ENCODE peak calls at places on chromosomes 4 and X, in eight cellular contexts. R is Panc1; K is PC-9; S is CD8-positive, alpha-beta T cell; Z is astrocyte; F is Karpas-422; X is ovary; N is K562. C is an unnamed sample. For H3K4me1, the result is how much of the 10 kb centered on the place peaks cover.

GRCh38 chr4:74039065-74039763 is 725 bp upstream of the CXCL3 start:
- DNase-seq in Z (no peak), K (no peak), R (no peak), F (no peak), N (peak), S (no peak), X (no peak), C (no peak)

GRCh38 chr4:136558940-136559494 is 973.3 kb downstream of the PCDH18 start:
- DNase-seq in K (no peak), R (no peak), F (no peak), X (no peak), Z (no peak), N (no peak), S (no peak), C (no peak)

GRCh38 chrX:9909254-9909653 is 57.9 kb upstream of the CLDN34 start:
- DNase-seq in K (no peak), X (no peak), N (no peak), R (no peak), Z (no peak), F (no peak), S (no peak), C (no peak)

GRCh38 chrX:64536740-64537139 is 141.5 kb upstream of the MTMR8 start:
- DNase-seq in K (no peak), X (no peak), Z (no peak), N (no peak), R (no peak), F (no peak), S (no peak), C (no peak)

GRCh38 chr4:33060873-33061542 is 2340.8 kb downstream of the PCDH7 start:
- DNase-seq in F (peak), S (no peak), R (peak), N (peak), K (no peak), X (no peak), Z (peak), C (no peak)

GRCh38 chr4:101813604-101814003 is 23.1 kb downstream of the BANK1 start:
- DNase-seq in S (no peak), N (no peak), F (peak), Z (no peak), X (no peak), K (no peak), R (no peak), C (no peak)

GRCh38 chr4:157242871-157243270 is 22.3 kb downstream of the GRIA2 start:
- DNase-seq in Z (no peak), N (no peak), X (no peak), K (no peak), R (no peak), F (no peak), S (no peak), C (no peak)

GRCh38 chrX:136780738-136781137 is at the start of gene ARHGEF6:
- DNase-seq in K (no peak), S (peak), R (no peak), X (no peak), N (peak), F (no peak), Z (no peak), C (no peak)

GRCh38 chr4:108331905-108332632 is 163.3 kb upstream of the LEF1 start:
- DNase-seq in X (no peak), R (no peak), Z (no peak), F (no peak), N (no peak), K (no peak), S (no peak), C (no peak)

GRCh38 chrX:17744896-17745523 is 7.7 kb downstream of the SCML1 start:
- DNase-seq in F (peak), R (no peak), N (no peak), Z (no peak), K (no peak), S (no peak), X (no peak), C (no peak)

GRCh38 chr4:43132010-43132582 is 239.6 kb downstream of the GRXCR1 start:
- DNase-seq in Z (peak), K (peak), X (peak), R (no peak), N (peak), S (no peak), F (peak), C (peak)

GRCh38 chrX:150227321-150227860 is 135.7 kb upstream of the MAMLD1 start:
- DNase-seq in R (no peak), N (no peak), F (no peak), X (no peak), S (no peak), Z (no peak), K (no peak), C (no peak)

GRCh38 chr4:73867783-73868182 is 1.4 kb upstream of the CXCL1 start:
- DNase-seq in Z (no peak), K (no peak), X (no peak), F (no peak), N (peak), R (no peak), S (no peak), C (no peak)

GRCh38 chrX:16869393-16870094 is 618 bp downstream of the RBBP7 start:
- DNase-seq in K (no peak), X (no peak), Z (no peak), F (peak), R (no peak), N (peak), S (peak), C (peak)

GRCh38 chr4:7960790-7961655 is 21.4 kb upstream of the AFAP1 start:
- DNase-seq in Z (peak), R (peak), F (peak), S (no peak), N (no peak), X (no peak), K (peak), C (no peak)

GRCh38 chr4:165151734-165152133 is 39.1 kb upstream of the TMEM192 start:
- DNase-seq in N (no peak), X (no peak), S (no peak), K (no peak), F (no peak), Z (peak), R (no peak), C (no peak)

GRCh38 chr4:155037031-155037430 is 171.4 kb upstream of the NPY2R start:
- DNase-seq in K (no peak), R (no peak), Z (no peak), S (no peak), F (no peak), X (no peak), N (no peak), C (no peak)

GRCh38 chr4:19880205-19880604 is 371.5 kb upstream of the SLIT2 start:
- DNase-seq in X (no peak), Z (no peak), F (no peak), S (no peak), R (no peak), K (no peak), N (no peak), C (no peak)

GRCh38 chrX:17803449-17803848 is 57.6 kb downstream of the RAI2 start:
- DNase-seq in F (no peak), S (no peak), R (no peak), N (no peak), K (no peak), Z (no peak), X (no peak), C (no peak)

GRCh38 chr4:5524451-5524850 is 183.9 kb downstream of the EVC2 start:
- DNase-seq in S (no peak), R (no peak), Z (no peak), X (no peak), N (no peak), K (no peak), F (no peak), C (no peak)

GRCh38 chr4:160877087-160877790 is 1286.6 kb downstream of the FSTL5 start:
- DNase-seq in K (no peak), F (no peak), S (no peak), X (no peak), R (no peak), Z (peak), N (no peak), C (no peak)

GRCh38 chrX:152656890-152657289 is 19.2 kb downstream of the GABRQ start:
- DNase-seq in S (no peak), F (peak), N (no peak), K (no peak), Z (no peak), X (no peak), R (no peak), C (no peak)

GRCh38 chr4:175419120-175419774 is 392.8 kb downstream of the GPM6A start:
- DNase-seq in X (no peak), N (no peak), F (no peak), S (no peak), Z (peak), R (peak), K (peak), C (peak)

GRCh38 chr4:4254666-4255065 is 6.6 kb upstream of the TMEM128 start:
- DNase-seq in S (no peak), R (no peak), F (no peak), Z (no peak), K (no peak), X (no peak), N (no peak), C (no peak)

GRCh38 chrX:72258174-72258573 is 18.9 kb downstream of the RPS4X start:
- DNase-seq in K (no peak), N (peak), S (no peak), R (no peak), F (no peak), Z (peak), X (no peak), C (peak)

GRCh38 chrX:150446151-150446550 is 83.0 kb downstream of the MAMLD1 start:
- DNase-seq in S (no peak), N (no peak), Z (no peak), F (peak), X (no peak), R (no peak), K (no peak), C (no peak)

GRCh38 chr4:143286733-143287570 is 49.7 kb upstream of the GAB1 start:
- DNase-seq in R (no peak), X (no peak), F (peak), S (no peak), N (peak), K (no peak), Z (peak), C (no peak)

GRCh38 chr4:107631568-107631967 is 88.5 kb downstream of the PAPSS1 start:
- DNase-seq in R (no peak), S (no peak), Z (no peak), X (no peak), K (no peak), N (no peak), F (no peak), C (no peak)

GRCh38 chrX:37349131-37350033 is at the start of gene PRRG1:
- DNase-seq in N (peak), X (peak), S (no peak), R (peak), K (peak), Z (peak), F (no peak), C (peak)

GRCh38 chr4:2583092-2583491 is 46.6 kb downstream of the FAM193A start:
- DNase-seq in S (no peak), N (no peak), Z (no peak), R (no peak), X (no peak), K (no peak), F (no peak), C (no peak)
- H3K4me1 ChIP-seq in S (under half), N (under half), Z (under half), R (under half), X (under half), K (under half), F (under half), C (under half)

GRCh38 chr4:186669159-186669720 is 54.4 kb downstream of the FAT1 start:
- DNase-seq in K (no peak), R (no peak), F (peak), Z (peak), S (no peak), N (peak), X (no peak), C (peak)
- H3K27ac ChIP-seq in K (no peak), R (peak), F (no peak), Z (peak), S (no peak), N (no peak), X (no peak), C (peak)

GRCh38 chr4:153205028-153205648 is 895 bp downstream of the TRIM2 start:
- DNase-seq in Z (no peak), R (no peak), N (no peak), K (peak), X (no peak), S (peak), F (peak), C (no peak)

GRCh38 chr4:153206534-153206933 is 2.3 kb downstream of the TRIM2 start:
- DNase-seq in X (no peak), R (no peak), S (no peak), K (no peak), F (no peak), Z (no peak), N (no peak), C (no peak)

GRCh38 chr4:153204247-153205027 is at the start of gene TRIM2:
- DNase-seq in N (peak), S (no peak), K (peak), X (peak), Z (peak), F (peak), R (no peak), C (peak)

GRCh38 chr4:153207027-153207426 is 2.8 kb downstream of the TRIM2 start:
- DNase-seq in F (no peak), K (no peak), N (no peak), Z (no peak), R (no peak), X (no peak), S (no peak), C (no peak)

DNA sequence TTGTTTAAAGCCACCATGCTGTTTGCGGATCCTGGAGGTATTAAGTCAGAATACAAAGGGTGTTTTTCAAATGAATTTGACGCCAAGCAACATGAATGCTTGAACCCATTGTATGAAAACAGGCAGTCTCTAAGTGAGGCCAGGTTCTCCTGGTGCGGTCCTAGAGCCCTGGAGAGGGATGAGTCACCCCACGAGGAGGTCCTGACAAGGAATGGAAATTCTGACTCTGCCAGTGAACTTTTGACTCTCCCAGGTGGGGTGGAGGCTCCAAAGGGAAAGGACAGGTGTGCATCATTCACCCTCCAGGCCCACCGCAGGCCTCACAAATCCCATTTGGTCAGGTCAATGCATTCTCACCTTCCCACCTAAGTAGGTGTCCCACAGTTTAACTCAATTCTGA is 1.5 kb downstream of the TRIM2 start:
- DNase-seq in X (no peak), F (no peak), S (no peak), Z (peak), K (peak), N (peak), R (no peak), C (peak)
- H3K4me3 ChIP-seq in X (no peak), F (no peak), S (no peak), Z (no peak), K (peak), N (no peak), R (no peak), C (no peak)

DNA sequence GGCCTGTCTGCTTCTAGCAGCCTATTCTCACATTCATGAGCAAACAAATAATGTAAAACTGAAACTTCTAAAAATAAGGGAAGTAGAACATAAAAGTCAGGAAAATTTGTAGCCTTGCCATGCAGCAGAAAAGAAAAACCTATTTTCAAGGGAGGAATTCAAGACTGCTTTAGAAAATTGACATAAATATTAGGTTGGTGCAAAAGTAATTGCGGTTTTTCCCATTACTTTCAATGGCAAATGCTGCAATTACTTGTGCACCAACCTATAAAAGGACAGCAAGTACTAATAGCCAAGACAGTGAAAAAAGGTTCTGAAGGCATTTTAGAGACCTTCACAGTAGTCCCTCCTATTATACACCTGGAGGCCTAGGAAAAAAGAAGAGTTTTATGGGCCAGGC is 457.8 kb downstream of the KLHL4 start:
- DNase-seq in F (no peak), N (no peak), K (no peak), R (no peak), Z (no peak), S (no peak), X (no peak), C (no peak)
- H3K4me1 ChIP-seq in F (under half), N (under half), K (under half), R (under half), Z (under half), S (under half), X (under half), C (under half)

DNA sequence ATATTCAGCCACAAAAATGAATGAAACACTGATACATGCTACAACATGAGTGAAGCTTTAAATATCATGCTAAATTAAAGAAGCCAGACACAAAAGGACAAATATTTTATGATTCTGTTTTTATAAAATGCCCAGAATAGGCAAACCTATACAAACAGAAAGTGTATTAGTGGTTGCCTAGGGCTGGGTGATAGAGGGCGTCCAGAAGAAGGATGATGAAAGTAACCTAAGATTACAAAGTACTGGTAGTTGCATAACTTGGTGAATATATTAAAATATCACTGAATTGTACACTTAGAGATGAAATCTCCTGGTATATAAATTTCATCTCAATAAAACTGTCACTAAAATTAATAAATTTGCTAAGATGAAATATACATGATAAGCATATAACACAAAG is 67.5 kb downstream of the FBXW7 start:
- DNase-seq in S (no peak), K (no peak), N (no peak), X (no peak), R (no peak), F (no peak), Z (no peak), C (no peak)
- H3K27ac ChIP-seq in S (no peak), K (no peak), N (no peak), X (no peak), R (no peak), F (no peak), Z (no peak), C (no peak)

DNA sequence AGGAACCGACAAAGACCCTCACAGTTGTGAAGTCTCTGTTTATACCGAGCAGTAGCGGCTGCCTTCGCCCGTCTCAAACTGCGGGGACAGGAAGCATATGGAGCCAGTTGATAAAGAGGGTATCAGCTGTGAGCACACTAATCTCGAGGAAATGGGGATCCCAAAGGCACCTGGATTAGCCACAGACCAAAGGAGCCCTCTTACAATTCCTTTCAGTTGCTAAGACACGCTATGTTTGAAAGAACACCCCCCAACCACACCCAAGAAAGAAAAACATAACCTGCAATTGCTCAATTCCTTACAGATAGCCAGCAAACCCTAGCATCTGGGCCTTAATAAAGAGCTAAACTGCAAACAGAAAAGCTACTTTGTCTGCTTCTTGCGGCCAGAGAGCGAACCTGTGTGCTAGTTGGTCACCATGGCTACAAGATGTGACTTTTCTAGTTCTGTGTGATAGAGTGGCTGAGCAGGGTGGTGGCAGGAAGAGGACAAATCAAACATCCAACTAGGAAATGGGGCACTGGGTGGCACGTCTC is 23.3 kb upstream of the CHRNA9 start:
- DNase-seq in R (no peak), N (peak), F (peak), S (no peak), K (peak), X (no peak), Z (no peak), C (no peak)
- H3K4me3 ChIP-seq in R (no peak), N (peak), F (no peak), S (peak), K (no peak), X (no peak), Z (no peak), C (no peak)

GRCh38 chr4:85740431-85740861 is 265.5 kb downstream of the ARHGAP24 start:
- DNase-seq in Z (peak), S (no peak), K (no peak), X (no peak), R (no peak), N (no peak), F (no peak), C (no peak)

GRCh38 chr4:85741921-85742591 is 267.1 kb downstream of the ARHGAP24 start:
- DNase-seq in K (no peak), X (no peak), N (peak), F (no peak), R (no peak), Z (no peak), S (no peak), C (peak)

GRCh38 chr4:85744950-85745349 is 270.0 kb downstream of the ARHGAP24 start:
- DNase-seq in S (no peak), K (no peak), F (no peak), N (no peak), Z (peak), X (no peak), R (no peak), C (no peak)

GRCh38 chr4:85738721-85739120 is 263.8 kb downstream of the ARHGAP24 start:
- DNase-seq in N (no peak), S (no peak), F (no peak), K (no peak), R (no peak), Z (no peak), X (no peak), C (no peak)

GRCh38 chr4:85741421-85741820 is 266.5 kb downstream of the ARHGAP24 start:
- DNase-seq in F (no peak), X (no peak), S (no peak), R (no peak), Z (no peak), K (no peak), N (no peak), C (no peak)
- H3K4me1 ChIP-seq in F (half or more), X (under half), S (under half), R (half or more), Z (under half), K (under half), N (under half), C (under half)

GRCh38 chr4:98627883-98628282 is 30.5 kb downstream of the TSPAN5 start:
- DNase-seq in Z (peak), F (no peak), K (peak), X (no peak), R (no peak), S (no peak), N (no peak), C (no peak)
- H3K27ac ChIP-seq in Z (peak), F (no peak), K (peak), X (no peak), R (peak), S (no peak), N (no peak), C (peak)

C was measured in SJSA1.